ENCODE peak calls at places on chromosome 9, in seven cellular contexts. S is posterior vena cava; E is mucosa of descending colon; Q is activated CD8-positive, alpha-beta memory T cell treated with anti-CD3 and anti-CD28 coated beads, Interleukin-2, amount 10 ng/mL, durations not matched to agents 7 days and 5 days; Z is HT1080; A is GM10248; O is substantia nigra. I is an unnamed sample.

GRCh38 chr9:124884376-124884775 is 22.4 kb downstream of the ARPC5L start:
- DNase-seq in S (peak), E (no peak), Q (no peak), Z (no peak), A (no peak), O (no peak), I (no peak)

GRCh38 chr9:82024931-82025330 is 36.4 kb downstream of the SPATA31D1 start:
- DNase-seq in S (no peak), E (no peak), Q (no peak), Z (no peak), A (no peak), O (no peak), I (no peak)

GRCh38 chr9:137198051-137198747 is 2.3 kb downstream of the TPRN start:
- DNase-seq in S (no peak), E (peak), Q (no peak), Z (no peak), A (no peak), O (no peak), I (peak)

GRCh38 chr9:69083321-69083720 is 47.8 kb downstream of the FXN start:
- DNase-seq in S (no peak), E (no peak), Q (no peak), Z (no peak), A (no peak), O (no peak), I (no peak)

GRCh38 chr9:127187231-127187956 is 65.0 kb upstream of the ANGPTL2 start:
- DNase-seq in S (peak), E (no peak), Q (no peak), Z (peak), A (no peak), O (no peak), I (peak)

GRCh38 chr9:137550241-137550621 is at the start of gene PNPLA7:
- DNase-seq in S (peak), E (peak), Q (peak), Z (peak), A (peak), O (peak), I (peak)

GRCh38 chr9:23380821-23381220 is 445.2 kb downstream of the ELAVL2 start:
- DNase-seq in S (no peak), E (no peak), Q (no peak), Z (no peak), A (no peak), O (no peak), I (no peak)

GRCh38 chr9:72579190-72579589 is 57.8 kb downstream of the TMC1 start:
- DNase-seq in S (no peak), E (peak), Q (no peak), Z (peak), A (no peak), O (no peak), I (peak)

GRCh38 chr9:118418887-118419620 is 714.9 kb downstream of the TLR4 start:
- DNase-seq in S (no peak), E (no peak), Q (no peak), Z (peak), A (no peak), O (no peak), I (peak)

GRCh38 chr9:129283290-129283691 is 105.2 kb upstream of the IER5L start:
- DNase-seq in S (peak), E (no peak), Q (peak), Z (no peak), A (no peak), O (no peak), I (no peak)

GRCh38 chr9:91144782-91145181 is 216.9 kb downstream of the AUH start:
- DNase-seq in S (no peak), E (no peak), Q (no peak), Z (no peak), A (no peak), O (no peak), I (no peak)

GRCh38 chr9:5264219-5264595 is 33.0 kb downstream of the INSL4 start:
- DNase-seq in S (no peak), E (no peak), Q (no peak), Z (no peak), A (no peak), O (no peak), I (no peak)

GRCh38 chr9:38622083-38622674 is 1.8 kb upstream of the ANKRD18A start:
- DNase-seq in S (peak), E (peak), Q (peak), Z (no peak), A (no peak), O (no peak), I (peak)

GRCh38 chr9:127403507-127404192 is 6.7 kb downstream of the SLC2A8 start:
- DNase-seq in S (no peak), E (no peak), Q (no peak), Z (no peak), A (no peak), O (no peak), I (no peak)

GRCh38 chr9:764105-764524 is 77.4 kb upstream of the DMRT1 start:
- DNase-seq in S (peak), E (peak), Q (peak), Z (peak), A (peak), O (no peak), I (peak)

GRCh38 chr9:126448865-126449577 is 122.4 kb downstream of the MVB12B start:
- DNase-seq in S (no peak), E (no peak), Q (no peak), Z (no peak), A (no peak), O (no peak), I (no peak)

I was measured in colonic mucosa.